ENCODE peak calls at places on chromosomes 13 and 19, in eight cellular contexts. T, M, W, L, V, I, A and H are unnamed samples.

GRCh38 chr13:113724016-113724758 is 34.8 kb upstream of the TMEM255B start:
- DNase-seq in T (no peak), I (no peak), A (no peak), V (no peak), W (no peak), L (no peak), M (no peak), H (no peak)

GRCh38 chr19:46859637-46860124 is 1.1 kb upstream of the ARHGAP35 start:
- DNase-seq in I (no peak), A (peak; percentile 56), L (peak; percentile 91), V (no peak), M (no peak), T (no peak), W (no peak), H (no peak)

GRCh38 chr19:8490873-8491272 is 11.6 kb downstream of the PRAM1 start:
- DNase-seq in I (no peak), V (no peak), W (no peak), T (no peak), A (no peak), L (no peak), M (no peak), H (no peak)

GRCh38 chr19:1407662-1408299 is 395 bp downstream of the DAZAP1 start:
- DNase-seq in I (no peak), W (no peak), T (no peak), V (peak; percentile 23), L (no peak), A (no peak), M (peak; percentile 34), H (no peak)

GRCh38 chr19:3034845-3035541 is 5.9 kb upstream of the TLE2 start:
- DNase-seq in W (no peak), I (peak; percentile 19), V (peak; percentile 21), M (no peak), A (peak; percentile 58), T (no peak), L (peak; percentile 41), H (no peak)

GRCh38 chr19:49801966-49802661 is 11.0 kb downstream of the FUZ start:
- DNase-seq in I (peak; percentile 37), A (peak; percentile 74), L (peak; percentile 90), W (peak; percentile 51), V (no peak), M (no peak), T (peak; percentile 94), H (peak; percentile 56)

GRCh38 chr13:75771818-75772217 is 135.7 kb downstream of the LMO7 start:
- DNase-seq in A (no peak), W (no peak), T (no peak), V (no peak), L (peak; percentile 84), I (peak; percentile 21), M (no peak), H (peak; percentile 74)

GRCh38 chr19:14023404-14024235 is 4.3 kb upstream of the RLN3 start:
- DNase-seq in T (peak; percentile 89), I (peak; percentile 83), L (peak; percentile 65), W (no peak), M (peak; percentile 33), V (no peak), A (no peak), H (peak; percentile 72)

GRCh38 chr13:112624602-112625430 is 36.9 kb upstream of the TUBGCP3 start:
- DNase-seq in A (no peak), V (no peak), I (no peak), T (no peak), L (no peak), M (no peak), W (no peak), H (no peak)

GRCh38 chr19:17346109-17346671 is 8.8 kb downstream of the GTPBP3 start:
- DNase-seq in W (peak; percentile 46), L (peak; percentile 73), M (peak; percentile 71), T (peak; percentile 95), V (peak; percentile 78), I (peak; percentile 77), A (peak; percentile 73), H (peak; percentile 64)

GRCh38 chr13:35857769-35858168 is 273.4 kb downstream of the DCLK1 start:
- DNase-seq in V (no peak), M (no peak), T (peak; percentile 87), A (no peak), W (no peak), I (no peak), L (peak; percentile 52), H (no peak)

GRCh38 chr13:48583859-48584311 is 51.0 kb upstream of the RCBTB2 start:
- DNase-seq in L (no peak), W (no peak), M (no peak), I (peak; percentile 51), V (no peak), A (no peak), T (no peak), H (no peak)

GRCh38 chr19:46791944-46792343 is 3.5 kb upstream of the SLC1A5 start:
- DNase-seq in I (no peak), M (no peak), V (no peak), T (no peak), A (no peak), L (no peak), W (no peak), H (peak; percentile 9)

GRCh38 chr13:47146991-47147783 is 250.3 kb upstream of the HTR2A start:
- DNase-seq in T (no peak), M (no peak), A (no peak), W (no peak), I (no peak), V (no peak), L (no peak), H (no peak)

GRCh38 chr13:32225494-32225931 is 89.7 kb downstream of the ZAR1L start:
- DNase-seq in T (no peak), V (no peak), A (no peak), M (no peak), W (no peak), L (peak; percentile 27), I (no peak), H (no peak)

GRCh38 chr19:35509018-35509652 is 4.3 kb downstream of the DMKN start:
- DNase-seq in T (peak; percentile 89), V (no peak), A (peak; percentile 75), W (no peak), M (peak; percentile 25), I (no peak), L (no peak), H (no peak)

GRCh38 chr19:2631213-2631821 is 71.2 kb downstream of the GNG7 start:
- DNase-seq in V (no peak), W (no peak), L (peak; percentile 49), T (no peak), A (no peak), I (peak; percentile 23), M (no peak), H (peak; percentile 62)

GRCh38 chr19:54014920-54015560 is 23.6 kb downstream of the CACNG6 start:
- DNase-seq in A (no peak), T (no peak), L (no peak), W (no peak), I (no peak), M (no peak), V (no peak), H (no peak)

GRCh38 chr19:33507021-33507956 is 14.3 kb downstream of the PEPD start:
- DNase-seq in A (no peak), M (no peak), W (no peak), T (no peak), V (no peak), L (no peak), I (peak; percentile 40), H (peak; percentile 39)

GRCh38 chr13:27942972-27943371 is 23.2 kb downstream of the PDX1 start:
- DNase-seq in V (no peak), A (no peak), M (no peak), W (no peak), I (no peak), L (no peak), T (no peak), H (no peak)

GRCh38 chr19:2546128-2547032 is 70.5 kb downstream of the GADD45B start:
- DNase-seq in M (peak; percentile 53), I (peak; percentile 81), A (peak; percentile 88), L (peak; percentile 55), V (no peak), W (no peak), T (peak; percentile 85), H (peak; percentile 97)

GRCh38 chr13:74306496-74306895 is 172.3 kb upstream of the KLF12 start:
- DNase-seq in T (no peak), M (no peak), L (peak; percentile 11), I (peak; percentile 6), A (no peak), W (no peak), V (no peak), H (no peak)

GRCh38 chr19:33799507-33799906 is 2.8 kb downstream of the KCTD15 start:
- DNase-seq in I (no peak), L (no peak), W (no peak), T (no peak), A (no peak), V (no peak), M (no peak), H (no peak)

GRCh38 chr13:20174656-20175405 is 14.0 kb upstream of the GJA3 start:
- DNase-seq in A (peak; percentile 94), L (peak; percentile 94), T (peak; percentile 63), W (peak; percentile 83), I (peak; percentile 88), M (no peak), V (no peak), H (peak; percentile 86)

GRCh38 chr13:68697551-68697950 is 1410.1 kb upstream of the ATXN8OS start:
- DNase-seq in T (no peak), I (no peak), V (no peak), W (no peak), A (no peak), M (no peak), L (no peak), H (no peak)

GRCh38 chr19:55525289-55526101 is 11.4 kb downstream of the SBK2 start:
- DNase-seq in W (no peak), M (no peak), L (no peak), A (no peak), V (no peak), I (no peak), T (peak; percentile 92), H (no peak)

GRCh38 chr19:19460761-19461265 is 54.5 kb downstream of the TSSK6 start:
- DNase-seq in T (peak; percentile 71), V (no peak), I (peak; percentile 48), L (peak; percentile 55), A (peak; percentile 71), M (no peak), W (no peak), H (peak; percentile 49)